ENCODE peak calls at places on chromosomes 4 and X, in four cellular contexts. R, Y, D and A are unnamed samples.
A peak's percentile ranks its signal among the peaks of the same experiment; 100 is the strongest.

GRCh38 chrX:66684196-66684595 is 45.3 kb upstream of the EDA2R start:
- DNase-seq in R (no peak), Y (no peak), D (no peak), A (no peak)

GRCh38 chrX:151754042-151754419 is 19.5 kb downstream of the CNGA2 start:
- DNase-seq in R (no peak), Y (no peak), D (peak; percentile 74), A (no peak)

GRCh38 chr4:141768954-141769353 is 132.6 kb downstream of the IL15 start:
- DNase-seq in R (no peak), Y (no peak), D (no peak), A (no peak)

GRCh38 chrX:107629533-107629909 is 1.2 kb downstream of the PRPS1 start:
- DNase-seq in R (no peak), Y (no peak), D (no peak), A (no peak)

GRCh38 chr4:168769416-168769815 is 240.6 kb downstream of the CBR4 start:
- DNase-seq in R (no peak), Y (no peak), D (no peak), A (no peak)

GRCh38 chrX:23904096-23904495 is 3.6 kb downstream of the APOO start:
- DNase-seq in R (no peak), Y (no peak), D (no peak), A (no peak)

GRCh38 chr4:98546910-98547544 is 111.4 kb downstream of the TSPAN5 start:
- DNase-seq in R (no peak), Y (no peak), D (no peak), A (no peak)

GRCh38 chr4:129098578-129098977 is 2.6 kb downstream of the C4orf33 start:
- DNase-seq in R (no peak), Y (no peak), D (no peak), A (no peak)

GRCh38 chr4:47031011-47031678 is at the start of gene GABRB1:
- DNase-seq in R (no peak), Y (no peak), D (no peak), A (no peak)

GRCh38 chrX:76064825-76065224 is 108.0 kb upstream of the PBDC1 start:
- DNase-seq in R (no peak), Y (no peak), D (no peak), A (no peak)

GRCh38 chr4:128571747-128572146 is 237.8 kb upstream of the JADE1 start:
- DNase-seq in R (no peak), Y (no peak), D (no peak), A (no peak)

GRCh38 chr4:155017426-155017825 is 191.0 kb upstream of the NPY2R start:
- DNase-seq in R (no peak), Y (no peak), D (no peak), A (no peak)

GRCh38 chr4:110211007-110211769 is 12.8 kb upstream of the ELOVL6 start:
- DNase-seq in R (no peak), Y (no peak), D (no peak), A (no peak)

GRCh38 chrX:13703589-13703988 is 14.7 kb downstream of the RAB9A start:
- DNase-seq in R (no peak), Y (no peak), D (no peak), A (no peak)

GRCh38 chr4:74038161-74039064 is at the start of gene CXCL3:
- DNase-seq in R (no peak), Y (no peak), D (peak; percentile 95), A (no peak)

GRCh38 chr4:86242677-86243076 is 117.2 kb downstream of the MAPK10 start:
- DNase-seq in R (no peak), Y (no peak), D (no peak), A (no peak)

GRCh38 chr4:52718123-52718522 is 33.1 kb downstream of the ERVMER34-1 start:
- DNase-seq in R (no peak), Y (no peak), D (no peak), A (no peak)

GRCh38 chr4:168691621-168692376 is 194.9 kb downstream of the PALLD start:
- DNase-seq in R (no peak), Y (no peak), D (no peak), A (no peak)

GRCh38 chr4:58042176-58042575 is 932.0 kb upstream of the IGFBP7 start:
- DNase-seq in R (no peak), Y (no peak), D (no peak), A (no peak)

GRCh38 chr4:38691251-38692008 is 27.4 kb downstream of the KLF3 start:
- DNase-seq in R (no peak), Y (no peak), D (no peak), A (no peak)

GRCh38 chr4:186852078-186852420 is 128.4 kb upstream of the FAT1 start:
- DNase-seq in R (no peak), Y (no peak), D (no peak), A (no peak)

GRCh38 chr4:25810815-25811690 is 51.7 kb downstream of the SEL1L3 start:
- DNase-seq in R (no peak), Y (peak; percentile 19), D (peak; percentile 37), A (no peak)

GRCh38 chr4:78481180-78481579 is 70.4 kb upstream of the ANXA3 start:
- DNase-seq in R (no peak), Y (no peak), D (no peak), A (no peak)

GRCh38 chr4:73197220-73197619 is 61.4 kb downstream of the ANKRD17 start:
- DNase-seq in R (no peak), Y (no peak), D (no peak), A (no peak)

GRCh38 chr4:166153539-166153938 is 280.5 kb downstream of the TLL1 start:
- DNase-seq in R (no peak), Y (no peak), D (no peak), A (no peak)

GRCh38 chrX:96615448-96615847 is 69.2 kb upstream of the DIAPH2 start:
- DNase-seq in R (no peak), Y (no peak), D (no peak), A (no peak)

GRCh38 chrX:44974462-44974861 is 101.5 kb downstream of the KDM6A start:
- DNase-seq in R (no peak), Y (no peak), D (no peak), A (no peak)

GRCh38 chrX:134568617-134569016 is 89.7 kb downstream of the PLAC1 start:
- DNase-seq in R (no peak), Y (no peak), D (no peak), A (no peak)

GRCh38 chrX:146278381-146278780 is 460.8 kb downstream of the SLITRK2 start:
- DNase-seq in R (no peak), Y (no peak), D (no peak), A (no peak)

GRCh38 chr4:91965166-91965565 is 338.6 kb upstream of the GRID2 start:
- DNase-seq in R (no peak), Y (no peak), D (no peak), A (no peak)

GRCh38 chr4:20393486-20394100 is 141.9 kb downstream of the SLIT2 start:
- DNase-seq in R (no peak), Y (no peak), D (no peak), A (no peak)

GRCh38 chrX:153722704-153723350 is 1.4 kb downstream of the BCAP31 start:
- DNase-seq in R (no peak), Y (no peak), D (no peak), A (no peak)

GRCh38 chr4:176837176-176837915 is 44.6 kb upstream of the VEGFC start:
- DNase-seq in R (no peak), Y (no peak), D (no peak), A (no peak)

GRCh38 chr4:11805837-11806236 is 377.1 kb upstream of the HS3ST1 start:
- DNase-seq in R (no peak), Y (no peak), D (no peak), A (no peak)

GRCh38 chrX:23901065-23901464 is 6.7 kb downstream of the APOO start:
- DNase-seq in R (no peak), Y (no peak), D (no peak), A (no peak)